ENCODE peak calls at places on chromosome 1, in four cellular contexts. F is AG09309, K is heart right ventricle, Y is IMR-90. B is an unnamed sample.
A peak's percentile ranks its signal among the peaks of the same experiment; 100 is the strongest.

GRCh38 chr1:118556936-118557335 is 371.9 kb upstream of the SPAG17 start:
- DNase-seq in F (no peak), K (no peak), Y (no peak), B (no peak)

GRCh38 chr1:189977184-189977583 is 500.5 kb downstream of the BRINP3 start:
- DNase-seq in F (no peak), K (no peak), Y (no peak), B (no peak)

GRCh38 chr1:204731509-204731908 is 46.0 kb upstream of the LRRN2 start:
- DNase-seq in F (no peak), K (no peak), Y (no peak), B (no peak)

GRCh38 chr1:903721-904270 is 19.9 kb upstream of the SAMD11 start:
- DNase-seq in F (no peak), K (peak; percentile 24), Y (no peak), B (no peak)

GRCh38 chr1:55040083-55040952 is 970 bp downstream of the PCSK9 start:
- DNase-seq in F (no peak), K (no peak), Y (no peak), B (no peak)

GRCh38 chr1:199102239-199102638 is 463.4 kb downstream of the PTPRC start:
- DNase-seq in F (no peak), K (no peak), Y (no peak), B (no peak)

GRCh38 chr1:32733573-32734321 is 31.2 kb upstream of the SYNC start:
- DNase-seq in F (no peak), K (no peak), Y (peak; percentile 64), B (peak; percentile 35)

GRCh38 chr1:213297021-213297420 is 246.0 kb downstream of the RPS6KC1 start:
- DNase-seq in F (no peak), K (no peak), Y (no peak), B (no peak)

GRCh38 chr1:235401251-235401650 is 34.0 kb downstream of the TBCE start:
- DNase-seq in F (no peak), K (no peak), Y (no peak), B (peak; percentile 20)

GRCh38 chr1:210093461-210093860 is 139.1 kb upstream of the SERTAD4 start:
- DNase-seq in F (no peak), K (no peak), Y (no peak), B (no peak)

GRCh38 chr1:41174170-41174569 is 67.9 kb downstream of the SCMH1 start:
- DNase-seq in F (no peak), K (no peak), Y (no peak), B (no peak)

GRCh38 chr1:68401506-68401905 is 48.2 kb downstream of the RPE65 start:
- DNase-seq in F (no peak), K (no peak), Y (no peak), B (no peak)

GRCh38 chr1:171141336-171142051 is 43.6 kb upstream of the FMO2 start:
- DNase-seq in F (peak; percentile 89), K (peak; percentile 21), Y (peak; percentile 96), B (peak; percentile 97)

GRCh38 chr1:6028042-6028895 is 17.4 kb upstream of the KCNAB2 start:
- DNase-seq in F (no peak), K (no peak), Y (peak; percentile 11), B (no peak)

GRCh38 chr1:214364335-214364734 is 83.4 kb downstream of the SMYD2 start:
- DNase-seq in F (no peak), K (peak; percentile 55), Y (no peak), B (peak; percentile 70)

GRCh38 chr1:44154049-44154448 is 12.6 kb upstream of the KLF18 start:
- DNase-seq in F (no peak), K (no peak), Y (no peak), B (no peak)

GRCh38 chr1:13793088-13793730 is 93.2 kb downstream of the PRDM2 start:
- DNase-seq in F (no peak), K (no peak), Y (no peak), B (no peak)

GRCh38 chr1:16249838-16250241 is 12.9 kb upstream of the CPLANE2 start:
- DNase-seq in F (peak; percentile 69), K (no peak), Y (peak; percentile 76), B (peak; percentile 88)

GRCh38 chr1:16250547-16251251 is 13.7 kb upstream of the CPLANE2 start:
- DNase-seq in F (peak; percentile 42), K (no peak), Y (peak; percentile 57), B (peak; percentile 49)

GRCh38 chr1:16248007-16248436 is 11.0 kb upstream of the CPLANE2 start:
- DNase-seq in F (no peak), K (no peak), Y (no peak), B (no peak)

GRCh38 chr1:16246961-16247360 is 10.0 kb upstream of the CPLANE2 start:
- DNase-seq in F (no peak), K (no peak), Y (no peak), B (no peak)

GRCh38 chr1:16248603-16249534 is 11.9 kb upstream of the CPLANE2 start:
- DNase-seq in F (peak; percentile 80), K (peak; percentile 83), Y (peak; percentile 87), B (peak; percentile 92)
- H3K4me3 ChIP-seq in F (no peak overlapping the region), K (no peak overlapping the region), Y (no peak overlapping the region), B (no peak overlapping the region)

GRCh38 chr1:160400284-160400645 is at the start of gene VANGL2:
- DNase-seq in F (no peak), K (peak; percentile 88), Y (peak; percentile 41), B (peak; percentile 48)
- TF ChIP-seq CTCF in F (no peak), K (no peak), Y (no peak), B (no peak)

DNA sequence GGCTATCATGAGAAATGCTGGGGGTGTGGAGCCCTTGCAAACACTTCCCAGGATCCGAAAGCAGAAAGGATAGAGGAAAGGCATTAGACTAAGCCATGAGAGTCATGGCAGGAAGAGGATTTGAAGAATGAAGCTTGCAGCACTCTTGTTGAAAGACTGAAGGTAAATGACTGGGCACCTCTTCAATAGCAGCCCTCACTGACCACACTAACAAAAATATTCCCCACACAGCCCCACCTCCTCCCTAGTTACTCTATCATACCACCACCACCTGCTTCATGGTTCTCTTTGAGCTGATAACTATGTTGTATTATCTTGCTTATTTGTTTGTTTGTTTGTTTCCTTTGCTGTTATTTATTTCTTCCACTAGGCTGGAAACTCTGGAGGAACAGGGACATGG is 13.2 kb upstream of the ATP1A1 start:
- DNase-seq in F (no peak), K (no peak), Y (no peak), B (no peak)
- H3K4me3 ChIP-seq in F (no peak overlapping the region), K (no peak overlapping the region), Y (no peak overlapping the region), B (no peak overlapping the region)

GRCh38 chr1:247286134-247286670 is 30.3 kb downstream of the VN1R5 start:
- DNase-seq in F (no peak), K (no peak), Y (no peak), B (no peak)

GRCh38 chr1:247288341-247288740 is 32.5 kb downstream of the VN1R5 start:
- DNase-seq in F (no peak), K (no peak), Y (no peak), B (no peak)

GRCh38 chr1:247290576-247290975 is 34.7 kb downstream of the VN1R5 start:
- DNase-seq in F (no peak), K (no peak), Y (no peak), B (no peak)

GRCh38 chr1:247291161-247291560 is 35.3 kb downstream of the VN1R5 start:
- DNase-seq in F (no peak), K (no peak), Y (no peak), B (no peak)

GRCh38 chr1:247287460-247287859 is 31.6 kb downstream of the VN1R5 start:
- DNase-seq in F (no peak), K (no peak), Y (no peak), B (no peak)
- TF ChIP-seq CTCF in F (no peak), K (no peak), Y (no peak), B (peak; percentile 6)

GRCh38 chr1:227729881-227730629 is 5.0 kb downstream of the JMJD4 start:
- DNase-seq in F (peak; percentile 11), K (no peak), Y (peak; percentile 64), B (peak; percentile 73)
- H3K4me3 ChIP-seq in F (no peak overlapping the region), K (no peak overlapping the region), Y (no peak overlapping the region), B (no peak overlapping the region)

GRCh38 chr1:228809621-228810313 is 74.5 kb downstream of the RHOU start:
- DNase-seq in F (no peak), K (no peak), Y (no peak), B (no peak)
- TF ChIP-seq CTCF in F (no peak), K (no peak), Y (no peak), B (no peak)

GRCh38 chr1:177181280-177181630 is 10.5 kb downstream of the BRINP2 start:
- DNase-seq in F (no peak), K (no peak), Y (no peak), B (no peak)
- H3K4me3 ChIP-seq in F (no peak overlapping the region), K (no peak overlapping the region), Y (peak overlapping the region; percentile 9), B (no peak overlapping the region)

DNA sequence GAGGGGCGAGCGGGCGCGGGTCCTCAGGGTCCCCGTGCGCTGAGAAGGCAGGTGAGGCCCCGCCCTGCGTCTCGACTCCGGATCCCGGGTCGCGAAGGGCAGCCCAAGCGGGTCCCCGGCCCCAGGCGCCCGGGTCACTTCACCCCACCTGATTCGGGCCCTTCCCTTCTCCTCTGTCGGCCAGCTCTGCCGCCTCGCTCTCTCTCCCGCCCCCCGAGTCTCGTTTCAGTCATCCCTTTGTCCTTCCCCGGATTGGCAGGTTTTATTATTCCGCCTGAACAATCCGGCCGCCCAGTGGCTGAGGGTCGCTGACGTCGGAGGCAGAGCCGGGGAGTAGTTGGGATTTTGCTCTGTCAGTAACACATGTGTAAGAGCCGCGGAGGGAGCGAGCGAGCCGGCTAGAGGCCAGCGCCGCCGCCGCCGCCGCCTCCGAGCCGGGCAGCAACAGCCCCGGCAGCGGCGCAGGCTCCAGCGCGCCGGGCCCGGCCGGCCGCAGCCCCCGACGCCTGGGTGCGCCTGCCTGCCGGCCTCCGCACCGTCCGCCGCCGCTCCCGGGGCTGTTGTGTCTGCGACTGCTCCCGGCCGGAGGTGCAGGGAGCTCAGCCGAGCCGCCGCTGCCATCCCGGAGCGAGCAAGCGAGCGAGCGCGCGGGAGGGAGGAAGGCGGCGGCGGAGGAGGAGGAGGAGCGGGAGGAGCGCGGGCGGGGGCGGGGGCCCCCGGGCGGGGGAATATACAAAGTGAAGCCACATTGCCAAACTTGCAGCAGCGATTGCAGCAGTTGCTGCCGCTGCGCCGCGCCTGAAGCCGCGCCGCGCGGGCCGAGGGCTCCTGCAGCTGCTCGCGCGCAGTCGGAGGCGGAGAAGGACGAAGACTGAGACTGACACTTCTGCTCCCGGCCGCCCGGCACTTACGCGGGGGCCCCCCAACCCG is at the start of gene LMO4:
- DNase-seq in F (peak; percentile 91), K (peak; percentile 94), Y (peak; percentile 98), B (peak; percentile 99)
- TF ChIP-seq CTCF in F (no peak), K (no peak), Y (no peak), B (no peak)

DNA sequence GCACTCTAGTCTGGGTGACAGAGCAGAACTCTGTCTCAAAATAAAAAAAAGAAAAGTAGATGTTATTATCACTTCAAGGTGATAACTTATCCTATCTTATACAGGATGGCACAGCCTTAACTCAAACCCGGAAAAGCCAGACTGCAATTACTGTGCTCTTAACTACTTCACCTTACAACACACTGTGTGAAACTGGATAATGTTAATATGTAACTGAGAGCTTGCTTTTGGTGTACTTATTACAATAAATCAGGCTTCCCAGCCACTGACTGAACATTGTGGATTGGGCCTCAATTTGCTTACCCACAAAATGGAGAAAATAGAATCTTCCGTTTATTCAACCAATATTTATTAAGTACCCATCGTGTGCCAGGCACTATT is 1.4 kb downstream of the ORC1 start:
- DNase-seq in F (no peak), K (no peak), Y (no peak), B (no peak)
- H3K4me3 ChIP-seq in F (no peak overlapping the region), K (no peak overlapping the region), Y (no peak overlapping the region), B (peak overlapping the region; percentile 90)

B was measured in cardiac fibroblast.